ENCODE peak calls at places on chromosomes 4 and X, in eight cellular contexts. I, H, W, L, C, O, N and K are unnamed samples.

GRCh38 chrX:129724767-129725166 is 14.0 kb upstream of the XPNPEP2 start:
- DNase-seq in N (no peak), I (no peak), L (no peak), W (no peak), O (no peak), C (no peak), H (no peak), K (no peak)

GRCh38 chrX:105752334-105752733 is 70.0 kb upstream of the NRK start:
- DNase-seq in I (no peak), H (no peak), L (no peak), N (no peak), C (no peak), W (no peak), O (no peak), K (no peak)

GRCh38 chrX:1945879-1946278 is 331.0 kb downstream of the ASMT start:
- DNase-seq in W (no peak), H (no peak), I (no peak), O (no peak), N (no peak), L (no peak), C (no peak), K (no peak)

GRCh38 chr4:88697113-88697512 is 516 bp downstream of the NAP1L5 start:
- DNase-seq in C (no peak), H (no peak), W (no peak), I (no peak), N (peak; percentile 45), O (peak; percentile 29), L (peak; percentile 30), K (peak; percentile 32)

GRCh38 chr4:57110635-57111546 is 706 bp upstream of the IGFBP7 start:
- DNase-seq in C (peak; percentile 49), O (peak; percentile 53), N (peak; percentile 81), L (peak; percentile 75), W (peak; percentile 49), H (no peak), I (no peak), K (peak; percentile 78)

GRCh38 chr4:140928880-140929279 is 172.7 kb upstream of the TBC1D9 start:
- DNase-seq in O (no peak), H (no peak), L (peak; percentile 94), I (no peak), W (peak; percentile 13), C (no peak), N (peak; percentile 39), K (peak; percentile 27)

GRCh38 chr4:75686346-75686745 is 13.1 kb upstream of the G3BP2 start:
- DNase-seq in C (no peak), W (no peak), N (peak; percentile 19), I (no peak), H (no peak), L (no peak), O (no peak), K (no peak)

GRCh38 chr4:136558940-136559494 is 973.3 kb downstream of the PCDH18 start:
- DNase-seq in H (no peak), L (no peak), I (no peak), W (no peak), O (no peak), C (no peak), N (no peak), K (no peak)

GRCh38 chr4:162497564-162498167 is 333.9 kb upstream of the FSTL5 start:
- DNase-seq in I (no peak), H (no peak), N (peak; percentile 29), O (no peak), C (peak; percentile 43), L (peak; percentile 66), W (peak; percentile 6), K (peak; percentile 49)

GRCh38 chr4:16693641-16694040 is 204.8 kb downstream of the LDB2 start:
- DNase-seq in I (no peak), L (no peak), H (no peak), C (no peak), W (no peak), N (no peak), O (no peak), K (no peak)

GRCh38 chr4:88797725-88798124 is 100.1 kb upstream of the NAP1L5 start:
- DNase-seq in N (no peak), C (no peak), H (no peak), W (no peak), I (no peak), O (no peak), L (no peak), K (no peak)

GRCh38 chrX:109352121-109352556 is 129.7 kb downstream of the GUCY2F start:
- DNase-seq in C (no peak), I (no peak), O (no peak), H (no peak), W (peak; percentile 43), L (peak; percentile 67), N (no peak), K (peak; percentile 25)

DNA sequence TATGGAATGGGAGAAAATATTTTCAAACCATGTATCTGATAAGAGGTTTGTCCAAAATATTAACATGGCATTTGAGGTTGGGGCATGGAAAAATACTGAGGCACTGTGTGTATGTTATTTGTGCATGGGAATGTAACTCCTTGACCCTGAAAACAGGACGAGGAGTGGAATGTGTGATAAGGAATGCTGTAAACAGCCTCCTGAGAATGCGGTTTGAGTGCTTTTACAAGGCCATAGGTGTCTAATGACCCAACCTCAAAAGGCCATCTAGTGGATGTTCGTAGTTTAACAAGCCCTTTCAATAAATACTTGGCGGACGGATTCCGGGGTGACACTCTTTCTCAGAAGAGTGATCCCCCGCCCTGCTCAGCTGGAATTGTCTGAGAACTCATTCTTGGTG is 162.9 kb upstream of the USP9X start:
- DNase-seq in N (peak; percentile 79), L (peak; percentile 79), O (no peak), C (no peak), I (no peak), H (no peak), W (no peak), K (peak; percentile 59)
- TF ChIP-seq CTCF in N (peak; percentile 41), L (peak; percentile 33), O (no peak), C (no peak), I (no peak), H (no peak), W (peak; percentile 21), K (peak; percentile 53)

GRCh38 chr4:6137027-6137746 is 63.2 kb downstream of the JAKMIP1 start:
- DNase-seq in L (no peak), H (no peak), N (no peak), O (no peak), I (no peak), W (no peak), C (no peak), K (no peak)

GRCh38 chr4:6137747-6138135 is 62.6 kb downstream of the JAKMIP1 start:
- DNase-seq in C (no peak), H (no peak), W (no peak), N (no peak), I (no peak), L (no peak), O (no peak), K (no peak)

DNA sequence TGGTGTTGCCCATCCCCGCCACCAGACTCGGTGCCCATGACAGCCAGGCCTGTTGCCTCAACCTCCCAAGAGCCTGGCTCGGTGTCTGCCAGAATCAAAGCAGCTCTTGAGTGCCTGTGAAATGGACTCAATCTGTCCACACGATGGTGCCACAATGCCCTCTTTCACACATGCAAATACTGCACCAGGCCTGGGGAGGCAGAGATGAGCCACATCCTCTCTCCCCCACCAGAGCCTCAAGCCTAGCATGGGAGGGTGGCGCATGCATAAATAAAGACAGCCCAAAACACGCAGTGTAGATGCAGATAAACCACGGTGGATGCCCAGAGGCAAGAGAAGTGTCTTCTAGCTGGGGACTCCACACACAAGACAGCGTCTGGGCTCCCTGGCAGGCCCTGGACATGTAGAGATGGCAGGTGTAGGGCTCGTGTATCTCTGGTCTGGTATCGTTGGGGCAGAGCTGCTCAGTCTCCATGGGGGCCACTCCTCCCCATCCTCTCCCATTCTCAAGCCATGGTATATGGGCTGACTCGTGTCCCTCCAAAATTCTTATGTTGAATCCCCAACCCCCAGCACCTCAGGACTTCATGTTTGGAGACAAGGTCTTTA is 65.6 kb downstream of the JAKMIP1 start:
- DNase-seq in C (peak; percentile 68), N (no peak), O (no peak), W (no peak), I (no peak), L (no peak), H (no peak), K (no peak)
- TF ChIP-seq CTCF in C (peak; percentile 34), N (no peak), O (no peak), W (no peak), I (no peak), L (no peak), H (no peak), K (no peak)

GRCh38 chr4:78099058-78099457 is 41.9 kb downstream of the FRAS1 start:
- DNase-seq in N (no peak), L (no peak), C (no peak), I (no peak), W (no peak), O (no peak), H (no peak), K (no peak)
- TF ChIP-seq CTCF in N (no peak), L (no peak), C (no peak), I (no peak), W (no peak), O (no peak), H (no peak), K (no peak)

GRCh38 chr4:2060578-2061207 is 1.6 kb downstream of the NAT8L start:
- DNase-seq in C (no peak), I (no peak), O (no peak), W (no peak), H (no peak), N (no peak), L (no peak), K (no peak)
- TF ChIP-seq CTCF in C (no peak), I (no peak), O (no peak), W (no peak), H (no peak), N (no peak), L (no peak), K (no peak)

DNA sequence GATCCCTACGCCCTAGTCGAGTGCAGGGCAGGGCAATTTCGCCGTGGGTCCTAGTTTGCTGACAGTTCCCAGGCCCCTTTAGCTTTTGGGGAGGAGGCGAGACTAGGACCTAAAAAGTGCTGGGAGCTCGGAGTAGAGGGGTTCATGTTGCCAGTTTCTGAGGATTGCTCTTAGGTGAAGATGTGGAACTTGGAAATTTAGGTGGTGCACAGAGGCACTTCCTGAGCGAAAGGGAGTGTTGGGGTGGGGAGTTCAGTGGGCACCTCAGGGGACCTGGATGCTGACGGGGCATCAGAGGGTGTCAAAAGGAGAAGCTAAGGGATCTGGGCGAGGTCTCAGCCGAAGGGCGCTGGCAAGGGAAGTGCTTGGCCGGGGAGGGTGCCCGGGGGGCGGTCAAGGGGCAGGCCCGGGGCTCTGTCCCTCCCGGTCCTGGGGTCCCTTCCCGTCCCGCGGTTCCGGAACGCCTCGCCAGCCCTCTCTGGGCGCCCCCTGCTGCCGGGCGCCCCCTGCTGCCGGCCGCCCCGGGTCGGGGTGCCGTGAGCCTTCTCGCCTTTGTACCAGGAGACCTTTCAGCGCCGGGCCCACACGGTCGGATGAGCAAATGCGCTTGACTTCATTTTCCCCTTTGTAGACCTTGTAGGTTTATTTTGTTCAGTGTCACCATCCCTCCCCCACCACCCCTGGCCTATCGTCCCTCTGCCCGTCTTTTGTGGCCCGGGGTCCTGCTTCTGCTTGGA is 3.0 kb upstream of the PHOX2B start:
- DNase-seq in H (no peak), O (no peak), I (no peak), N (no peak), C (peak; percentile 42), L (no peak), W (no peak), K (no peak)
- TF ChIP-seq CTCF in H (no peak), O (no peak), I (no peak), N (no peak), C (peak; percentile 2), L (no peak), W (peak; percentile 36), K (no peak)

GRCh38 chr4:86131456-86131855 is 228.4 kb downstream of the MAPK10 start:
- DNase-seq in I (no peak), H (no peak), O (no peak), W (no peak), L (no peak), C (no peak), N (no peak), K (no peak)
- TF ChIP-seq CTCF in I (no peak), H (no peak), O (no peak), W (no peak), L (no peak), C (no peak), N (no peak), K (no peak)